ENCODE peak calls at places on chromosomes 11 and 22, in five cellular contexts. One of them, this sample, is unnamed.

GRCh38 chr11:45262900-45263299 is 23.2 kb downstream of the SYT13 start:
- DNase-seq in hypothalamus: no peak
- DNase-seq in RPMI7951: peak
- DNase-seq in upper lobe of right lung: no peak
- DNase-seq in NCI-H460: no peak
- DNase-seq in this sample: no peak

GRCh38 chr11:108122166-108122628 is 830 bp downstream of the ACAT1 start:
- DNase-seq in RPMI7951: peak
- DNase-seq in upper lobe of right lung: no peak
- DNase-seq in hypothalamus: peak
- DNase-seq in NCI-H460: no peak
- DNase-seq in this sample: peak

GRCh38 chr11:64766881-64767280 is 7.1 kb upstream of the PYGM start:
- DNase-seq in RPMI7951: no peak
- DNase-seq in NCI-H460: no peak
- DNase-seq in upper lobe of right lung: peak
- DNase-seq in hypothalamus: no peak
- DNase-seq in this sample: no peak

GRCh38 chr11:120929090-120929489 is 94.8 kb upstream of the TBCEL start:
- DNase-seq in NCI-H460: no peak
- DNase-seq in hypothalamus: peak
- DNase-seq in upper lobe of right lung: no peak
- DNase-seq in RPMI7951: peak
- DNase-seq in this sample: no peak

GRCh38 chr11:75782540-75783263 is 14.1 kb downstream of the DGAT2 start:
- DNase-seq in upper lobe of right lung: no peak
- DNase-seq in hypothalamus: no peak
- DNase-seq in NCI-H460: no peak
- DNase-seq in RPMI7951: no peak
- DNase-seq in this sample: peak

GRCh38 chr11:45924036-45924915 is 1.8 kb downstream of the LARGE2 start:
- DNase-seq in hypothalamus: no peak
- DNase-seq in RPMI7951: no peak
- DNase-seq in upper lobe of right lung: peak
- DNase-seq in NCI-H460: no peak
- DNase-seq in this sample: no peak

GRCh38 chr22:20205464-20205963 is 54.7 kb upstream of the CCDC188 start:
- DNase-seq in hypothalamus: no peak
- DNase-seq in RPMI7951: no peak
- DNase-seq in NCI-H460: no peak
- DNase-seq in upper lobe of right lung: no peak
- DNase-seq in this sample: no peak

GRCh38 chr11:96388891-96389603 is 665 bp downstream of the CCDC82 start:
- DNase-seq in upper lobe of right lung: no peak
- DNase-seq in NCI-H460: no peak
- DNase-seq in RPMI7951: no peak
- DNase-seq in hypothalamus: peak
- DNase-seq in this sample: peak

GRCh38 chr11:75468534-75469340 is 35.7 kb upstream of the KLHL35 start:
- DNase-seq in RPMI7951: no peak
- DNase-seq in NCI-H460: no peak
- DNase-seq in hypothalamus: no peak
- DNase-seq in upper lobe of right lung: no peak
- DNase-seq in this sample: no peak

GRCh38 chr11:71998649-71999310 is at the start of gene IL18BP:
- DNase-seq in hypothalamus: no peak
- DNase-seq in NCI-H460: no peak
- DNase-seq in RPMI7951: no peak
- DNase-seq in upper lobe of right lung: peak
- DNase-seq in this sample: no peak

GRCh38 chr11:128828350-128828749 is 38.7 kb downstream of the KCNJ1 start:
- DNase-seq in RPMI7951: peak
- DNase-seq in upper lobe of right lung: no peak
- DNase-seq in hypothalamus: no peak
- DNase-seq in NCI-H460: no peak
- DNase-seq in this sample: no peak

This sample was measured in epithelial cell of esophagus.